ENCODE peak calls at places on chromosomes 1 and 21, in nine cellular contexts. T is psoas muscle; L is AG04449; H is upper lobe of right lung; K is PC-9; B is cardiac muscle cell; R is stomach; Y is CD8-positive, alpha-beta T cell; V is BE2C. G is an unnamed sample.

GRCh38 chr1:24853656-24854055 is 76.4 kb downstream of the RUNX3 start:
- DNase-seq in K (no peak), V (no peak), H (no peak), Y (no peak), R (no peak), T (no peak), L (no peak), B (no peak), G (no peak)

GRCh38 chr1:37797750-37798345 is 4.2 kb downstream of the MANEAL start:
- DNase-seq in B (peak), H (peak), Y (no peak), T (no peak), R (no peak), K (no peak), V (no peak), L (peak), G (no peak)

GRCh38 chr1:1112237-1112985 is 3.5 kb downstream of the C1orf159 start:
- DNase-seq in K (no peak), Y (no peak), B (no peak), V (no peak), L (no peak), H (peak), R (no peak), T (no peak), G (no peak)

GRCh38 chr1:19439464-19440171 is 45.7 kb downstream of the CAPZB start:
- DNase-seq in Y (peak), B (peak), V (peak), T (peak), R (no peak), L (no peak), K (no peak), H (no peak), G (no peak)

GRCh38 chr1:3763351-3764125 is 9.0 kb upstream of the SMIM1 start:
- DNase-seq in T (peak), Y (no peak), L (no peak), H (no peak), B (no peak), V (no peak), R (no peak), K (no peak), G (no peak)

GRCh38 chr1:54548389-54549044 is 489 bp downstream of the ACOT11 start:
- DNase-seq in R (peak), V (peak), H (peak), B (no peak), L (no peak), Y (no peak), K (no peak), T (no peak), G (no peak)

GRCh38 chr1:4428711-4429110 is 225.7 kb upstream of the AJAP1 start:
- DNase-seq in Y (no peak), L (no peak), R (no peak), K (no peak), B (no peak), T (no peak), H (no peak), V (no peak), G (no peak)

GRCh38 chr1:216456682-216457081 is 33.4 kb upstream of the USH2A start:
- DNase-seq in Y (no peak), B (peak), H (no peak), K (no peak), L (no peak), V (peak), T (no peak), R (no peak), G (no peak)

GRCh38 chr1:26302733-26303405 is 3.6 kb downstream of the UBXN11 start:
- DNase-seq in L (no peak), B (peak), Y (no peak), T (peak), V (no peak), R (no peak), K (peak), H (no peak), G (no peak)

GRCh38 chr1:3907621-3908165 is 7.6 kb upstream of the C1orf174 start:
- DNase-seq in H (peak), B (no peak), K (no peak), V (no peak), L (no peak), T (peak), R (no peak), Y (no peak), G (no peak)

GRCh38 chr1:22611530-22611947 is 24.9 kb upstream of the C1QA start:
- DNase-seq in V (no peak), H (no peak), R (no peak), L (peak), T (peak), Y (no peak), B (peak), K (peak), G (no peak)

GRCh38 chr1:86756062-86756406 is 51.7 kb downstream of the SH3GLB1 start:
- DNase-seq in V (no peak), L (no peak), R (no peak), K (no peak), Y (no peak), B (no peak), T (no peak), H (no peak), G (no peak)

GRCh38 chr21:16285646-16286223 is 556.0 kb downstream of the USP25 start:
- DNase-seq in T (no peak), B (no peak), H (no peak), L (no peak), V (no peak), K (no peak), R (no peak), Y (no peak), G (no peak)

GRCh38 chr1:60936052-60936619 is 146.2 kb upstream of the NFIA start:
- DNase-seq in K (no peak), H (no peak), B (peak), T (no peak), V (no peak), L (no peak), Y (no peak), R (no peak), G (no peak)

GRCh38 chr1:92882817-92883216 is 51.0 kb downstream of the RPL5 start:
- DNase-seq in Y (peak), B (no peak), H (no peak), R (no peak), T (no peak), V (no peak), K (no peak), L (no peak), G (no peak)

GRCh38 chr1:182617075-182617429 is 12.9 kb upstream of the RGS16 start:
- DNase-seq in Y (no peak), K (no peak), V (no peak), R (no peak), H (no peak), L (no peak), T (no peak), B (no peak), G (no peak)

GRCh38 chr21:45246535-45247320 is 41.0 kb downstream of the POFUT2 start:
- DNase-seq in R (no peak), K (no peak), H (no peak), V (no peak), B (no peak), L (no peak), T (no peak), Y (no peak), G (no peak)

DNA sequence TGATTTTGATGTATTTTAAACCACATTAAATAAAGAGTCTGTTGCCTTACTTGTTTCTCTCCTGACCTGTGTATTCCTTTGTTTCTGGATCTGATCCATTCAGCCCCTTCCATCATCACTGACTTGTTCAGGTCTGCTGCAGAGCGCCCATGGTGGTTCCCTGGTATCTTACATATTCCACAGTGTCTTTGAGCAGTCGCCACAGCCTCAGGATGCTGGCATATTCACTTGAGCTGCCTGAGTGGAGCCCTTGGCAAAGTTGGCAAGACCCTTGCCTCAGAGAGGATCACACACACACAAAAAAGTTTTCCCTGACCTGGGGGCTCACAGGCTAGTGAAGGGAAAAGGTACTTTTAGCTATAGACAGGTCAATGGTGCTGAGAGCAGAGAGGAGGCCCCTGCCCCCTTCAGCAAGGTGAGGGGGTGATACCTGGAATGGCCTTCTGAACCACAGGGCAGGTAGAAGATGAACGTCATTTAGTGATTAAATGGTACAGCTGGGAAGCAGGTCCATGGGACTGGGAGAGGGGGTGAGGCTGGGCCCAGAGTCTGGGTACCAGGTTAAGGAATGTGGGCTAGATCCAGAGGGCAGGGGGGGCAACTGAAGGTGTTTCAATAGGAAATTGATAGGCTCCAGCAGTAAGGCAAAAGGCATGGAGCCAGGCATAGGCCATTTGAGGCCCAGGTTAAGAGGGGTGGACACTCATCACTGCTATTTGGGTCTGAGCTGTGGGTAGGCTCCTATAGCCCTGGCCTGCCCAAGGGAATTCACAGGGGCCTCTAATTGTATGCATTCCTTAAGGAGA is 2.0 kb upstream of the CCDC28B start:
- DNase-seq in R (no peak), K (no peak), T (peak), L (no peak), Y (no peak), B (no peak), H (no peak), V (no peak), G (no peak)
- H3K4me3 ChIP-seq in R (no peak), K (no peak), T (peak), L (no peak), Y (no peak), B (no peak), H (no peak), V (no peak), G (no peak)

GRCh38 chr1:150532860-150533259 is 16.3 kb upstream of the ADAMTSL4 start:
- DNase-seq in H (no peak), V (no peak), K (no peak), R (no peak), B (no peak), T (no peak), Y (no peak), L (no peak), G (no peak)
- TF ChIP-seq CTCF in H (no peak), V (no peak), K (peak), R (no peak), B (no peak), T (no peak), Y (no peak), L (no peak), G (no peak)

GRCh38 chr1:223123238-223123976 is 19.6 kb downstream of the TLR5 start:
- DNase-seq in H (peak), L (no peak), B (peak), K (peak), V (peak), Y (peak), T (peak), R (peak), G (no peak)
- H3K4me3 ChIP-seq in H (peak), L (no peak), B (no peak), K (peak), V (no peak), Y (peak), T (no peak), R (peak), G (no peak)

DNA sequence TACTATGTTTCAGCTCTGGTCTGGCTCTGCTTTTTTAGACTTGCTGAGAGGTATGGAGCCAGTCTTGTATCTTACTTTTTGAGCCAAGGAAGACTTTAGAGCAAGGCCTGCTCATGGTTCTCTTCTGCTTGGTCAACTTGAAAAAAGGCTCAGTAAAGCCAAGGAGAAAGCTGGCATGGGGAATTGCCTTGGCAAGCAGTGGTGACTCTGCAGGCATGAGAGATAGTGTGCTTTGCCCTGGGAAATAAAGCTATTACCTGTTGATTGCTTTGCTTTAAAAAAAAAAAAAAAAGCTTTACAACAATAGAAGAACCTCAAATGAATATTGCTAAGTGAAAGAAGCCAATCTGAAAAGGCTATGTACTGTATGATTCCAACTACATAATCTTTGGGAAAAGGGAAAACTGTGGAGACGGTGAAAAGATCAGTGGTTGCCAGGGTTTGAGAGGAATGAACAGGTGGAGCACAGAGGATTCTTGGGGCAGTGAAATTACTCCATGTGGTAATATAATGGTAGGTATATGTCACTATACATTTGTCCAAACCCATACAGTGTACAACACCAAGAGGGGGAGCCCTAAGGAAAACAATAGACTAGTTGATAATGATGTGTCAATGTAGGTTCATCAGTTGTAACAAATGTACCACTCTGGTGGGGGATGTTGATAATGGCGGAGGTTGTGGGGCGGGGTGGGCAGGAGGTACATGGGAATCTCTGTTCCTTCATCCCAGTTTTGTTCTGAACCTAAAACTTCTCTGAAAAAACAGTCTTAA is 87.6 kb downstream of the HMCN1 start:
- DNase-seq in R (no peak), K (no peak), T (no peak), L (no peak), Y (no peak), H (no peak), V (no peak), B (no peak), G (no peak)
- TF ChIP-seq CTCF in R (no peak), K (no peak), T (no peak), L (no peak), Y (no peak), H (no peak), V (no peak), B (no peak), G (no peak)

GRCh38 chr1:168342572-168343280 is 62.0 kb downstream of the TBX19 start:
- DNase-seq in B (peak), V (peak), K (peak), Y (peak), H (peak), T (peak), R (peak), L (peak), G (peak)
- H3K4me3 ChIP-seq in B (no peak), V (peak), K (no peak), Y (no peak), H (peak), T (peak), R (peak), L (peak), G (no peak)

DNA sequence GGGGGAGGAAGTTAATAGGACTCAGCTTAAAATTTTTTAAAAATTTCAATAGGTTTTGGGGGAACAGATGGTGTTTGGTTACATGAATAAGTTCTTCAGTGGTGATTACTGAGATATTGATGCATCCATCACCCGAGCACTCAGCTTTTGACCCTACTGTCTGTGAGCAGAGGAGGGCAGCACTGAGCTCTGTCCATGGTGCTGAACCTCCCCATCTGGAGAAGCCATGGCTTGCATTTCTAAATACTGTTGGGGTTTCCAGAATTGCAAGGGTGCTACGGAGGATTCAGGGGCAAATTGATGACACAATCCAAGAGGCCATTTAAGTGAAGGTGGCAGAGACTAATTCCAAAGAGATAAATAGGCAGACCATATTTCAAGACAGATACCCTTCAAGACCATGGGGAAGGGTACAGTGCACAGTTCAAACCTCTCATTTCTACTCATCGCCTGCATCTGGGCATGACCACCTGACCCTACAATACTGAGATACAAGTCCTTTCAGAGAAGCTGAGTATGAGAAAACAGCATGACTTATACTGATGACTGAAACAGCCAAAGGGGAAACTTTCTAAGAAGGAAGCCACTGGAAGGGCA is 17.2 kb downstream of the SYT2 start:
- DNase-seq in B (peak), V (peak), K (no peak), T (peak), Y (peak), R (peak), L (no peak), H (peak), G (peak)
- TF ChIP-seq CTCF in B (peak), V (peak), K (peak), T (peak), Y (no peak), R (no peak), L (peak), H (peak), G (peak)

GRCh38 chr1:51491166-51491981 is 27.7 kb downstream of the EPS15 start:
- DNase-seq in R (no peak), V (no peak), H (no peak), L (no peak), K (no peak), T (no peak), Y (no peak), B (no peak), G (no peak)
- H3K4me3 ChIP-seq in R (no peak), V (no peak), H (no peak), L (no peak), K (no peak), T (no peak), Y (no peak), B (no peak), G (no peak)

DNA sequence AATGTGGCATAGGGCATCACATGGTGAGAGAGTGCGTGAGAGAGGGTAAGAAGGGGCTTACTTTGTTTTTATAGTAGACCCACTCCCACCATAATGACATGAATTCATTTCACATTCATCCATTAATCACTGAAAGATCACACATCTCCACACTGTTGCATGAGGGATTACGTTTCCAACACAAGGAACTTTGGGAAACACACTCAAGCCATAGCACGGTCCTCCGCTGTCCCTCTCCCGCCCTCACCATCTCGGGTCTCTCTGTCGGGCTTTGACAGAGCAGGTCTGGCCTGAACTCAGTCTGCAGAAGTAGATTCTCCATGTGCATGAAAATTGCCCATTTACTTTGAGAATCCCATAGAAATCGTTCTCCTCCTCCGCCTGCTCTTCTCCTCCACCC is 312.2 kb downstream of the MATN1 start:
- DNase-seq in T (no peak), K (no peak), V (no peak), H (peak), R (peak), B (no peak), Y (no peak), L (no peak), G (no peak)
- TF ChIP-seq CTCF in T (no peak), K (no peak), V (no peak), H (no peak), R (no peak), B (no peak), Y (no peak), L (no peak), G (no peak)

GRCh38 chr1:11982010-11982392 is 1.8 kb downstream of the MFN2 start:
- DNase-seq in T (no peak), V (no peak), R (no peak), H (no peak), L (no peak), B (no peak), K (peak), Y (no peak), G (no peak)
- H3K4me3 ChIP-seq in T (peak), V (no peak), R (no peak), H (no peak), L (no peak), B (no peak), K (peak), Y (no peak), G (no peak)